ENCODE peak calls at places on chromosomes 11 and 22, in four cellular contexts. One of them, this sample, is unnamed.

GRCh38 chr22:46547179-46547882 is 9.9 kb upstream of the CELSR1 start:
- DNase-seq in GM12878: no peak
- DNase-seq in T47D: no peak
- DNase-seq in HCT116: no peak
- DNase-seq in this sample: no peak

GRCh38 chr11:5809905-5810792 is 1.4 kb downstream of the OR52N2 start:
- DNase-seq in GM12878: no peak
- DNase-seq in T47D: no peak
- DNase-seq in HCT116: no peak
- DNase-seq in this sample: no peak

GRCh38 chr11:125968363-125968762 is 22.5 kb downstream of the VSIG10L2 start:
- DNase-seq in GM12878: no peak
- DNase-seq in T47D: no peak
- DNase-seq in HCT116: no peak
- DNase-seq in this sample: no peak

GRCh38 chr22:31124290-31124689 is 1.5 kb downstream of the INPP5J start:
- DNase-seq in GM12878: no peak
- DNase-seq in T47D: no peak
- DNase-seq in HCT116: no peak
- DNase-seq in this sample: no peak

GRCh38 chr22:50678218-50678650 is 5.6 kb downstream of the SHANK3 start:
- DNase-seq in GM12878: no peak
- DNase-seq in T47D: no peak
- DNase-seq in HCT116: no peak
- DNase-seq in this sample: no peak

GRCh38 chr11:22830082-22830414 is 447 bp upstream of the SVIP start:
- DNase-seq in GM12878: no peak
- DNase-seq in T47D: no peak
- DNase-seq in HCT116: no peak
- DNase-seq in this sample: no peak

GRCh38 chr11:8333431-8334401 is 70.0 kb upstream of the LMO1 start:
- DNase-seq in GM12878: no peak
- DNase-seq in T47D: no peak
- DNase-seq in HCT116: no peak
- DNase-seq in this sample: no peak

GRCh38 chr11:31919175-31919574 is 108.1 kb upstream of the PAX6 start:
- DNase-seq in GM12878: no peak
- DNase-seq in T47D: no peak
- DNase-seq in HCT116: no peak
- DNase-seq in this sample: no peak

GRCh38 chr22:45585437-45585755 is 82.7 kb downstream of the FBLN1 start:
- DNase-seq in GM12878: no peak
- DNase-seq in T47D: no peak
- DNase-seq in HCT116: no peak
- DNase-seq in this sample: no peak

GRCh38 chr22:46379301-46379930 is 43.9 kb downstream of the TRMU start:
- DNase-seq in GM12878: no peak
- DNase-seq in T47D: no peak
- DNase-seq in HCT116: no peak
- DNase-seq in this sample: no peak

GRCh38 chr11:82895437-82896091 is 4.7 kb downstream of the PRCP start:
- DNase-seq in GM12878: peak; percentile 42
- DNase-seq in T47D: no peak
- DNase-seq in HCT116: no peak
- DNase-seq in this sample: no peak

GRCh38 chr11:45110562-45110961 is 35.9 kb upstream of the PRDM11 start:
- DNase-seq in GM12878: no peak
- DNase-seq in T47D: peak; percentile 80
- DNase-seq in HCT116: peak; percentile 64
- DNase-seq in this sample: no peak

GRCh38 chr11:86489442-86489841 is 114.8 kb downstream of the CCDC81 start:
- DNase-seq in GM12878: no peak
- DNase-seq in T47D: no peak
- DNase-seq in HCT116: no peak
- DNase-seq in this sample: no peak

GRCh38 chr22:20656902-20657836 is 116.7 kb upstream of the SERPIND1 start:
- DNase-seq in GM12878: no peak
- DNase-seq in T47D: no peak
- DNase-seq in HCT116: peak; percentile 6
- DNase-seq in this sample: peak; percentile 16

GRCh38 chr22:47154621-47155081 is 392.2 kb downstream of the TBC1D22A start:
- DNase-seq in GM12878: no peak
- DNase-seq in T47D: no peak
- DNase-seq in HCT116: no peak
- DNase-seq in this sample: no peak

GRCh38 chr11:35571703-35572102 is 46.3 kb upstream of the PAMR1 start:
- DNase-seq in GM12878: no peak
- DNase-seq in T47D: no peak
- DNase-seq in HCT116: no peak
- DNase-seq in this sample: no peak

GRCh38 chr22:50678651-50679521 is 6.3 kb downstream of the SHANK3 start:
- DNase-seq in GM12878: no peak
- DNase-seq in T47D: no peak
- DNase-seq in HCT116: no peak
- DNase-seq in this sample: no peak

GRCh38 chr22:50473088-50473487 is 1.7 kb downstream of the SBF1 start:
- DNase-seq in GM12878: no peak
- DNase-seq in T47D: no peak
- DNase-seq in HCT116: peak; percentile 43
- DNase-seq in this sample: no peak

GRCh38 chr11:13718394-13718793 is 49.9 kb downstream of the FAR1 start:
- DNase-seq in GM12878: no peak
- DNase-seq in T47D: no peak
- DNase-seq in HCT116: no peak
- DNase-seq in this sample: no peak

GRCh38 chr11:126310229-126310991 is 6.5 kb downstream of the DCPS start:
- DNase-seq in GM12878: no peak
- DNase-seq in T47D: peak; percentile 83
- DNase-seq in HCT116: peak; percentile 42
- DNase-seq in this sample: peak; percentile 47

GRCh38 chr11:131858495-131858894 is 488.1 kb downstream of the NTM start:
- DNase-seq in GM12878: no peak
- DNase-seq in T47D: no peak
- DNase-seq in HCT116: no peak
- DNase-seq in this sample: no peak

GRCh38 chr22:19761500-19762314 is 1.1 kb downstream of the TBX1 start:
- DNase-seq in GM12878: no peak
- DNase-seq in T47D: peak; percentile 85
- DNase-seq in HCT116: no peak
- DNase-seq in this sample: no peak

GRCh38 chr22:37095113-37095512 is 14.4 kb downstream of the TMPRSS6 start:
- DNase-seq in GM12878: no peak
- DNase-seq in T47D: no peak
- DNase-seq in HCT116: no peak
- DNase-seq in this sample: no peak

GRCh38 chr11:1049071-1049405 is 12.5 kb upstream of the MUC6 start:
- DNase-seq in GM12878: no peak
- DNase-seq in T47D: no peak
- DNase-seq in HCT116: no peak
- DNase-seq in this sample: no peak

GRCh38 chr11:92153542-92153941 is 71.1 kb upstream of the FAT3 start:
- DNase-seq in GM12878: no peak
- DNase-seq in T47D: no peak
- DNase-seq in HCT116: no peak
- DNase-seq in this sample: no peak

GRCh38 chr11:2943711-2944118 is 14.5 kb upstream of the PHLDA2 start:
- DNase-seq in GM12878: no peak
- DNase-seq in T47D: no peak
- DNase-seq in HCT116: no peak
- DNase-seq in this sample: no peak

GRCh38 chr22:26660961-26661578 is 3.7 kb downstream of the MIAT start:
- DNase-seq in GM12878: no peak
- DNase-seq in T47D: no peak
- DNase-seq in HCT116: no peak
- DNase-seq in this sample: no peak

GRCh38 chr22:46287873-46288751 is 8.6 kb upstream of the GTSE1 start:
- DNase-seq in GM12878: peak; percentile 38
- DNase-seq in T47D: no peak
- DNase-seq in HCT116: no peak
- DNase-seq in this sample: no peak

GRCh38 chr22:46274381-46274780 is 6.6 kb downstream of the TTC38 start:
- DNase-seq in GM12878: no peak
- DNase-seq in T47D: no peak
- DNase-seq in HCT116: no peak
- DNase-seq in this sample: no peak

GRCh38 chr11:107276057-107276456 is 181.6 kb downstream of the CWF19L2 start:
- DNase-seq in GM12878: no peak
- DNase-seq in T47D: no peak
- DNase-seq in HCT116: no peak
- DNase-seq in this sample: no peak

GRCh38 chr11:64121637-64122410 is 44.1 kb downstream of the MACROD1 start:
- DNase-seq in GM12878: no peak
- DNase-seq in T47D: no peak
- DNase-seq in HCT116: no peak
- DNase-seq in this sample: no peak

GRCh38 chr22:30373331-30374325 is 13.6 kb downstream of the RNF215 start:
- DNase-seq in GM12878: no peak
- DNase-seq in T47D: no peak
- DNase-seq in HCT116: no peak
- DNase-seq in this sample: no peak

GRCh38 chr11:19284881-19285280 is 44.1 kb upstream of the E2F8 start:
- DNase-seq in GM12878: no peak
- DNase-seq in T47D: no peak
- DNase-seq in HCT116: no peak
- DNase-seq in this sample: no peak

GRCh38 chr11:17010851-17011420 is 3.3 kb downstream of the PLEKHA7 start:
- DNase-seq in GM12878: no peak
- DNase-seq in T47D: no peak
- DNase-seq in HCT116: no peak
- DNase-seq in this sample: no peak

GRCh38 chr22:41106122-41106968 is 14.0 kb downstream of the EP300 start:
- DNase-seq in GM12878: no peak
- DNase-seq in T47D: no peak
- DNase-seq in HCT116: no peak
- DNase-seq in this sample: no peak

GRCh38 chr11:59510917-59511589 is at the start of gene OR4D9:
- DNase-seq in GM12878: no peak
- DNase-seq in T47D: no peak
- DNase-seq in HCT116: no peak
- DNase-seq in this sample: no peak

GRCh38 chr11:12196862-12197261 is 86.5 kb downstream of the MICAL2 start:
- DNase-seq in GM12878: no peak
- DNase-seq in T47D: no peak
- DNase-seq in HCT116: no peak
- DNase-seq in this sample: no peak

GRCh38 chr11:28009383-28009782 is 98.6 kb downstream of the KIF18A start:
- DNase-seq in GM12878: no peak
- DNase-seq in T47D: no peak
- DNase-seq in HCT116: no peak
- DNase-seq in this sample: no peak

GRCh38 chr11:45267660-45268340 is 18.3 kb downstream of the SYT13 start:
- DNase-seq in GM12878: no peak
- DNase-seq in T47D: no peak
- DNase-seq in HCT116: no peak
- DNase-seq in this sample: no peak

GRCh38 chr11:128045094-128045725 is 542.1 kb downstream of the ETS1 start:
- DNase-seq in GM12878: no peak
- DNase-seq in T47D: no peak
- DNase-seq in HCT116: no peak
- DNase-seq in this sample: no peak

DNA sequence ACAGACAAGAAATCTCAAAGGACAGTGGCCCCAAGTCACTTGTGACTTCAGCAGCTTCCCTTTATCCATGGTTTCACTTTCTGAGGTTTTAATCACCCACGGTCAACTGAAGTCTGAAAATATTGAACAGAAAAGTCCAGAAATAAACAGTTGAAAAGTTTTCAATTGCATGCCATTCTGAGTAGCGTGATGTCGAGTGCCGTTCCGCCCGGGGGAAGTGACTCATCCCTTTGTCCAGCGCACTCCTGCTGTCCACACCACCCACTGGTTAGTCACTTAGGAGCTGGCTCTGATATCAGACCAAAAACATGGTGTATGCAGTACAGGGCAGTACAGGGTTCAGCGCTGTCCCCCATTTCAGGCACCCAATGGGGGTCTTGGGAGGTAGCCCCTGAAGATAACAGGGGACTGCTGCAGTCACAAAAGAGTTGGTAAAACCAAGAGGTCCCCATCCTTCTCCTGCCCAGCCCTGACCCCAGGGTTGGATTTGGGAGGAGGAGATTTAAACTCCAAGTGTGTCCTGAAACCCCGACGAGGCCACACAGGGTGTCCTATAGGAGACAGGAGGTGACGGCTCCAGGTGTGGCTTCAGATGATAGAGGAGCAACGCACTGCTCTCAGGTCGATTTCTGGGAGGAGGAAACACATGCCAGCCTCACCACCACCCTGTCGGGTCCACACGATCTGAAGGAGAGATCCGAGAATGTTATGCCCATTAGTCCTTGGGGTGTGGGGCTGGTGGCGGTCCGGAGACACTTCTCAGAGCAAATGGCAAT is 390.1 kb downstream of the CTTN start:
- DNase-seq in GM12878: no peak
- DNase-seq in T47D: no peak
- DNase-seq in HCT116: peak; percentile 68
- DNase-seq in this sample: no peak
- TF ChIP-seq JUND in GM12878: no peak
- TF ChIP-seq JUND in T47D: no peak
- TF ChIP-seq JUND in HCT116: peak; percentile 97
- TF ChIP-seq JUND in this sample: no peak

DNA sequence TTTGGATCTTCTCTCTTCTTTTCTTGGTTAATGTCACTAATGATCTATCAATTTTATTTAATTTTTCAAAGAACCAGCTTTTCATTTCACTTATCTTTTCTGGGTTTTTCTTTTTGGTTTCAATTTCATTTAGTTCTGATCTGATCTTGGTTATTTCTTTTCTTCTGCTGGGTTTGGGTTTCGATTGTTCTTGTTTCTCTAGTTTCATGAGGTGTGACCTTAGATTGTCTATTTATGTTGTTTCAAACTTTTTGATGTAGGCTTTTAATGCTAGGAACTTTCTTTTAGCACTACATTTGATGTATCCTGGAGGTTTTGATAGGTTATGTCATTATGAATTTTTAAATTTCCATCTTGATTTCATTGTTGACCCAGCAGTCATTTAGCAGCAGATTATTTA is 142.3 kb downstream of the C11orf87 start:
- DNase-seq in GM12878: no peak
- DNase-seq in T47D: no peak
- DNase-seq in HCT116: no peak
- DNase-seq in this sample: no peak
- TF ChIP-seq JUND in GM12878: no peak
- TF ChIP-seq JUND in T47D: no peak
- TF ChIP-seq JUND in HCT116: no peak
- TF ChIP-seq JUND in this sample: no peak

GRCh38 chr11:117511981-117512448 is 184.4 kb downstream of the CEP164 start:
- DNase-seq in GM12878: no peak
- DNase-seq in T47D: no peak
- DNase-seq in HCT116: no peak
- DNase-seq in this sample: no peak
- TF ChIP-seq JUND in GM12878: no peak
- TF ChIP-seq JUND in T47D: no peak
- TF ChIP-seq JUND in HCT116: no peak
- TF ChIP-seq JUND in this sample: no peak

GRCh38 chr11:47143322-47143721 is 33.4 kb downstream of the ARFGAP2 start:
- DNase-seq in GM12878: no peak
- DNase-seq in T47D: peak; percentile 77
- DNase-seq in HCT116: no peak
- DNase-seq in this sample: no peak
- TF ChIP-seq JUND in GM12878: no peak
- TF ChIP-seq JUND in T47D: no peak
- TF ChIP-seq JUND in HCT116: no peak
- TF ChIP-seq JUND in this sample: no peak